ENCODE peak calls at places on chromosomes 13 and 19, in five cellular contexts. W is NB4, J is thoracic aorta, H is dorsolateral prefrontal cortex, G is HFFc6. N is an unnamed sample.

GRCh38 chr13:26280295-26280694 is 26.4 kb downstream of the CDK8 start:
- DNase-seq in G (peak), J (no peak), H (no peak), W (no peak), N (no peak)

GRCh38 chr19:50173144-50173543 is 10.1 kb upstream of the IZUMO2 start:
- DNase-seq in W (peak), H (no peak), G (no peak), J (no peak), N (no peak)

GRCh38 chr13:95677564-95678386 is 836 bp downstream of the DNAJC3 start:
- DNase-seq in W (peak), G (peak), J (no peak), H (peak), N (no peak)

GRCh38 chr19:46303702-46304397 is 7.0 kb downstream of the HIF3A start:
- DNase-seq in W (no peak), J (no peak), H (peak), G (no peak), N (peak)

GRCh38 chr13:48730971-48731658 is 77.4 kb downstream of the CYSLTR2 start:
- DNase-seq in J (no peak), H (no peak), W (peak), G (no peak), N (no peak)

GRCh38 chr19:6610934-6611370 is 20.0 kb upstream of the CD70 start:
- DNase-seq in G (peak), W (no peak), H (no peak), J (no peak), N (no peak)

GRCh38 chr19:19382118-19382517 is 23.4 kb upstream of the GATAD2A start:
- DNase-seq in J (no peak), G (no peak), H (no peak), W (no peak), N (no peak)

GRCh38 chr19:47228937-47229673 is 1.9 kb downstream of the BBC3 start:
- DNase-seq in W (peak), H (peak), J (no peak), G (peak), N (no peak)

GRCh38 chr13:81781471-81781870 is 1440.5 kb upstream of the SPRY2 start:
- DNase-seq in H (no peak), G (no peak), J (no peak), W (no peak), N (no peak)

GRCh38 chr13:30866692-30867669 is 39.1 kb upstream of the MEDAG start:
- DNase-seq in G (no peak), H (no peak), W (no peak), J (no peak), N (no peak)

GRCh38 chr13:30576528-30576927 is 41.2 kb upstream of the USPL1 start:
- DNase-seq in W (peak), G (peak), J (no peak), H (no peak), N (no peak)

GRCh38 chr13:113990321-113990837 is 16.5 kb upstream of the C13orf46 start:
- DNase-seq in J (peak), W (no peak), H (no peak), G (no peak), N (no peak)

GRCh38 chr13:92317066-92317465 is 909.5 kb upstream of the GPC6 start:
- DNase-seq in H (no peak), G (no peak), W (no peak), J (no peak), N (no peak)

GRCh38 chr19:10424011-10424637 is 3.8 kb downstream of the PDE4A start:
- DNase-seq in W (peak), G (peak), J (no peak), H (peak), N (peak)

DNA sequence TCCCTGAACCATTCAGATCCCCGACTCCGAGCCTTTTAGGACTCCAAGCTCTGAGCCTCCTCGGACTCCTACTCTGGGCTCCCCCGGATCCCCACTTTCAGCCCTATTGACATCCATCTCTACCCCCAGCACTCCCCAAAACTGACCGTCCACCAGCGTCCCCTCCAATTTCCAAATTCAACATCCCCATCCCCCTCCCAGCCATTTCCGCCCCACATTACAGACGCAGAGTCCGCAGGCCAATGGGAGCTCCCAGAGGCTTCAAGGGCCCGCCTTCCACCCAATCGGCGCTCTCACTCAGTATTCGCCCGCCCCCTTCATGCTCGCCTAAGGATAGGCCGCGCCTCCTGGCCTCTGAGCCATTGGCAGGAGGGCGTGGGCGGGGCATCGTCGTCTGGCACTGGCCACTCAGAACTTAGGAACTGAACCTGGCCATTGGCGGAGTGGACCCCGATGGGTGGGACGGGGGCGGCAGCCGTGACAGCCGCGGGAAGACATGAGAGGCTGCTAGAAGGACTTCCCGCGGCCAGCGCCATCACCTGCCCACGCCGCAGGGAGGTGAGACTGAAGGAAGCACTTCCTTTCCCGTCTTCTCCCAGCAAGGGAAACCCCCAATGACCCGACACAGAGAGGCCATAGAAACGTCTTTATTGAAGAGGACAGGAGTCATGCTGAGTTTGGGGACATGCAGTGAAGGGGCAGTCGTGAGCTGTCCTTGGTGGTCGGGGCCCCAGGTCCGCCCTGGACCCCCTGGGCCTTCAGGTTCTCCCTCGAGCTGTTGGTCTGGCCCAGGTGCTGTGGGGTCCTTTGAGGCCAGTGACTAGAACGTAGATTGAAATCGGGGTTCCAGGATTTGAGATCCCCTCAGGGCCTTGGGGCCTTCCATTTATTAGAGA is at the start of gene ALKBH6:
- DNase-seq in G (peak), H (peak), J (peak), W (peak), N (peak)
- TF ChIP-seq CTCF in G (no peak), H (peak), J (no peak), W (no peak), N (no peak)

GRCh38 chr13:43159007-43159406 is 135.6 kb downstream of the DNAJC15 start:
- DNase-seq in W (no peak), G (peak), J (no peak), H (no peak), N (no peak)
- TF ChIP-seq CTCF in W (no peak), G (peak), J (no peak), H (no peak), N (no peak)

GRCh38 chr19:18278521-18279265 is 2.7 kb downstream of the JUND start:
- DNase-seq in G (peak), J (no peak), H (no peak), W (peak), N (no peak)
- TF ChIP-seq CTCF in G (peak), J (no peak), H (peak), W (peak), N (no peak)

GRCh38 chr19:737591-738093 is 13.3 kb upstream of the MISP start:
- DNase-seq in J (no peak), H (no peak), W (peak), G (no peak), N (peak)
- TF ChIP-seq CTCF in J (peak), H (peak), W (peak), G (peak), N (peak)

DNA sequence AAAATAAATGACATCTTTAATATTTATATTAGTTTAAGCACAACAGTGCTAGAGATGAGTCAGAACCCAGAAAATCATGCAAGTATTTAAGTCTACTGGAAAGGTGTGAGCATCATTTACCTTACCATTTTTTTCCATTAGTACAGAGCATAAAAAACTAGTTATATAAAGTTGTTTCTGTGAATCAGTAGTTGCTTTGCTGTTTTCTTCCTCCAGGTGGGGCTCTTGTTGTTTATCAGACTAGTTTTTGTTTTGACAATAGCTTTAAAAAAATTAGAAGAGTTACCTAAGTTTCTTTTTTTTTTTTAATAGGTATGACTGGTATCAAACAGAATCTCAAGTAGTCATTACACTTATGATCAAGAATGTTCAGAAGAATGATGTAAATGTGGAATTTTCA is 12.7 kb downstream of the SUGT1 start:
- DNase-seq in J (no peak), G (peak), W (no peak), H (no peak), N (no peak)
- TF ChIP-seq CTCF in J (no peak), G (peak), W (peak), H (peak), N (peak)

GRCh38 chr13:74193391-74193790 is 59.2 kb upstream of the KLF12 start:
- DNase-seq in W (no peak), H (no peak), G (no peak), J (no peak), N (no peak)

GRCh38 chr13:74200081-74200480 is 65.9 kb upstream of the KLF12 start:
- DNase-seq in W (no peak), J (no peak), H (no peak), G (peak), N (no peak)

GRCh38 chr13:74194856-74195255 is 60.7 kb upstream of the KLF12 start:
- DNase-seq in H (no peak), G (no peak), W (no peak), J (no peak), N (no peak)

GRCh38 chr13:74201530-74201929 is 67.3 kb upstream of the KLF12 start:
- DNase-seq in H (no peak), J (no peak), W (no peak), G (no peak), N (no peak)

DNA sequence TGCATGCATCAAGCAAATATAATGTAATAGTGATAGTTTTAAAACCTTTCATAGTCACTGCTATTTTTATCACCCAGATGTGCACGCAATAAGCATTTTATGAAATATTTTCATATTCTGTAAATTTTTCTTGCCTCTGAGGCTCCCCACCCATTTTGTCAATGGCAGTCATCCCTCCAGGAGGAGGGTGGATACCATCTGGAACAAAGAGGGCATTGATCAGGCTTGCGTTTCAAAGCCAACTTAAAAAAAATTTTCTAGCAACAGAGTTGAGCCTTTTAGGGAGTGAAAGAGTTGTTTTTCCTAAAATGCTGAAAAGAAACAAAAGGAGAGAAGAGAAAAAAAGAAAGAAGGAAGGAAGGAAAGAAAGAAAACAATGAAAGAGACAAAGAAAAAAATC is 63.5 kb upstream of the KLF12 start:
- DNase-seq in G (no peak), H (no peak), J (no peak), W (no peak), N (no peak)
- TF ChIP-seq CTCF in G (no peak), H (no peak), J (no peak), W (no peak), N (no peak)

DNA sequence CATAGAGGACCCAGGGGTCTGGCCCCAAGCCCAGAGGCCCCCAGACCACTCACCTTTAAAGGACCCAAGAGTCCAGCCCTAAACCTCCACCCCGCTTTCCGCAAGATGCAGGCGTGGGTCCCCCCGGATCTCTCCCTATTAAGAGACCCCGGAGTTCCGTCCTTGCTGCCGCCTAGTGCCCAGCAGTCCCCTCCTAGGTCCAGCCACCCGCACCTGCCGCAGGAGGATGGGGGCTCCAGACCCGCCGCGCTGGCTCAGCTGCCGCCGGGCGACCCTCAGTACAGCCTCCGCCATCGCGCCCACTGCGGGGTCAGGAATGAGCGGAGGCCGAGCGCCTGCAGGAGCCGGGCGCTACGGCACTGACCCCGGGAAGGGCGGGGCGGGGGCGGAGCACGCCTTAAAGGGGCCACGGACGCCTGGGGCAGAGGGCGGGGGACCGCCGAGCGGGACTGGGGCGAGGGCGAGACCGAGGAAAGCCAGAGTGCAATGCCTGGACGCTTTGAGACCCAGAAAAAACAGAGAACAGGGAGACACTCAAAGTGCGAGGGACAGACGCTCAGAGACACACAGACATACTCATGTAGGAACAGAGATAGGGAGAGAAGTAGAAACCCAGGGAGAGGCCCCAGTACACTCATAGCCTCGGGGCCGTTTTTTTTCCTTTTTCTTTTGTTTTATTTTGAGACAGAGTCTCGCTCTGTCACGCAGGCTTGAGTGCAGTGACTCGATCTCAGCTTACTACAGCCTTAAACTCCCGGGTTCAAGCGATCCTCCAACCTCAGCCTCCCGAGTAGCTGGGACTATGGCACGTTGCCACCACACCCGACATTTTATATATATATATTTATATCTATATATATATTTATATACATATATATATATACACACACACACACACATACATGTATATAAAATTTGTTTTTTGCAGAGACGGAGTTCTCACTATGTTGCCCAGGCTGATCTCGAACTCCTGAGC is at the start of gene ETHE1:
- DNase-seq in J (peak), W (peak), G (peak), H (peak), N (peak)
- TF ChIP-seq CTCF in J (no peak), W (no peak), G (no peak), H (no peak), N (no peak)

DNA sequence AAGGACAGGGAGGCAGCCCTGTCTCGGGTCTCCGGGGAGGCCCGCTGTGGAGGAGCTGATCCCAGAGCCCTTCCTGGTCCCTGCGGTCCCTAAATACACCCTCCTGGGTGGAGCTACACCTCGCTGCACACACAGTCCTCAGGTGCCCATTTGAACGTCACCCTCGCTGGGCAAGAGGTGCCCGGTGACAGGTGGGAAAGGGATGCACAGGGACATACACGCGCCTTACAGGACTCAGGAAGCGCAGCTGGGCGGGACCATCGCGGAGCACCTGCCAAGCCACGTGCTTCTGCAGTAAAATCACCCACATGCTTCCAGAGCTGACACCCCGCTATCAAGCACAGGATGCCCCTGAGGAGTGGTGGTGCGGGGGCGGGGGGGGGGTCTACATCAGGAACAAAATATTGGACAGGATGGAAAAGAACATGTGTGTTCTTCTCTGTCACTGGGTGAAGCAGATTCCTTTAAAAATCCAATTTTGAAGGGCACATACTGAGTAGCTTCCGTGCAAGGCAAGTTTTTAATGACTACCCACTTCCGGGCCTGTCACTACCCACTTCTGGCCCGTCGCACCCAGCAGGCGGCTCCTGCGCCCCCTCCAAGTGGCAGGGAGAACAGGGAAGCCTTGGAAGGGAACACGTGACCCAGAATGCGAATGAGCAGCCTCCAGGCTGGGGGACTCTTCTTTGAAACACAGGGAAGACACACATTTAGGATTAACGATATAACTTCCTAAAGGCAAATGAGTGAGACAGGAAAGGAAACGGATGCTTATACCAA is 78.9 kb downstream of the COL4A1 start:
- DNase-seq in J (no peak), G (no peak), H (no peak), W (no peak), N (no peak)
- TF ChIP-seq CTCF in J (no peak), G (no peak), H (no peak), W (no peak), N (no peak)

GRCh38 chr19:13615890-13616289 is 109.6 kb upstream of the CACNA1A start:
- DNase-seq in J (no peak), W (no peak), G (no peak), H (peak), N (no peak)

GRCh38 chr19:13619203-13619632 is 112.9 kb upstream of the CACNA1A start:
- DNase-seq in W (no peak), G (peak), J (no peak), H (no peak), N (no peak)

GRCh38 chr19:13622727-13623126 is 116.4 kb upstream of the CACNA1A start:
- DNase-seq in W (no peak), G (no peak), J (no peak), H (no peak), N (no peak)

GRCh38 chr19:13623686-13624405 is 117.6 kb upstream of the CACNA1A start:
- DNase-seq in H (no peak), W (no peak), G (no peak), J (no peak), N (no peak)

GRCh38 chr19:13621413-13621812 is 115.1 kb upstream of the CACNA1A start:
- DNase-seq in W (peak), H (no peak), J (no peak), G (peak), N (no peak)
- TF ChIP-seq CTCF in W (no peak), H (no peak), J (no peak), G (peak), N (no peak)